ENCODE peak calls at places on chromosome 3, in four cellular contexts. One of them, this sample, is unnamed.

GRCh38 chr3:43013743-43014155 is 34.6 kb downstream of the GASK1A start:
- DNase-seq in HEK293T: no peak
- DNase-seq in K562: no peak
- DNase-seq in HepG2: no peak
- DNase-seq in this sample: no peak

GRCh38 chr3:143433787-143434378 is 314.3 kb downstream of the CHST2 start:
- DNase-seq in HEK293T: peak
- DNase-seq in K562: peak
- DNase-seq in HepG2: peak
- DNase-seq in this sample: peak

GRCh38 chr3:128326051-128326823 is 140.5 kb downstream of the DNAJB8 start:
- DNase-seq in HEK293T: no peak
- DNase-seq in K562: no peak
- DNase-seq in HepG2: no peak
- DNase-seq in this sample: no peak

GRCh38 chr3:78988324-78988723 is 779.5 kb downstream of the ROBO1 start:
- DNase-seq in HEK293T: no peak
- DNase-seq in K562: no peak
- DNase-seq in HepG2: peak
- DNase-seq in this sample: no peak

GRCh38 chr3:30548605-30549004 is 57.8 kb upstream of the TGFBR2 start:
- DNase-seq in HEK293T: peak
- DNase-seq in K562: peak
- DNase-seq in HepG2: no peak
- DNase-seq in this sample: peak

GRCh38 chr3:143847787-143848631 is at the start of gene SLC9A9:
- DNase-seq in HEK293T: peak
- DNase-seq in K562: no peak
- DNase-seq in HepG2: no peak
- DNase-seq in this sample: peak

GRCh38 chr3:13107661-13108060 is 34.4 kb upstream of the IQSEC1 start:
- DNase-seq in HEK293T: no peak
- DNase-seq in K562: no peak
- DNase-seq in HepG2: no peak
- DNase-seq in this sample: peak

GRCh38 chr3:194265505-194265892 is 85.6 kb downstream of the CPN2 start:
- DNase-seq in HEK293T: no peak
- DNase-seq in K562: no peak
- DNase-seq in HepG2: no peak
- DNase-seq in this sample: no peak

GRCh38 chr3:175748087-175748732 is 889.1 kb downstream of the NAALADL2 start:
- DNase-seq in HEK293T: no peak
- DNase-seq in K562: no peak
- DNase-seq in HepG2: no peak
- DNase-seq in this sample: no peak

GRCh38 chr3:115986555-115987207 is 363.4 kb downstream of the GAP43 start:
- DNase-seq in HEK293T: peak
- DNase-seq in K562: peak
- DNase-seq in HepG2: peak
- DNase-seq in this sample: peak

GRCh38 chr3:67037615-67038014 is 39.5 kb downstream of the KBTBD8 start:
- DNase-seq in HEK293T: no peak
- DNase-seq in K562: no peak
- DNase-seq in HepG2: no peak
- DNase-seq in this sample: no peak

GRCh38 chr3:110070539-110070916 is 733.2 kb upstream of the DPPA4 start:
- DNase-seq in HEK293T: no peak
- DNase-seq in K562: no peak
- DNase-seq in HepG2: no peak
- DNase-seq in this sample: no peak

GRCh38 chr3:135106445-135106844 is 311.4 kb downstream of the EPHB1 start:
- DNase-seq in HEK293T: peak
- DNase-seq in K562: peak
- DNase-seq in HepG2: peak
- DNase-seq in this sample: peak
- TF ChIP-seq ELF4 in HEK293T: no peak
- TF ChIP-seq ELF4 in K562: no peak
- TF ChIP-seq ELF4 in HepG2: no peak
- TF ChIP-seq ELF4 in this sample: no peak

DNA sequence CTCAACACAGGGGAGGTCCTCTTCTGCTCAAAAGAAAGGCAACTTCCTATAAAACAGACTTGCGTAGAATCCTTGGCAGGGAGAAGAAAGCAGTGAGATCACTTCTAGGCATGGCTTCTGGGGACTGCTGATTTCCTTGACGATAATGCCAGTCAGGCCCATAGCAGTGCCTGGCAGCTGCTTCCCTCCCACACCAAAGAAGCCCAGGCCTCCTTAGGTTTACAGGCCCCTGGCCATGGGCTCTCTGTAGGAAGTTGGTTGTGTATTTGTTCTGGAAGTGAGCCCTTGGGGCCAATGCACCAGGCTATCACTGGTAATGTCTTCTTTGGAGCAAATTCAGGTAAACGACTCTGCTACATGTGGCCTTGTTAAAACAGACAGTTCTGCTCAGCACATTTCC is 89.3 kb downstream of the CCNL1 start:
- DNase-seq in HEK293T: no peak
- DNase-seq in K562: no peak
- DNase-seq in HepG2: no peak
- DNase-seq in this sample: no peak
- TF ChIP-seq ELF4 in HEK293T: no peak
- TF ChIP-seq ELF4 in K562: no peak
- TF ChIP-seq ELF4 in HepG2: no peak
- TF ChIP-seq ELF4 in this sample: no peak

DNA sequence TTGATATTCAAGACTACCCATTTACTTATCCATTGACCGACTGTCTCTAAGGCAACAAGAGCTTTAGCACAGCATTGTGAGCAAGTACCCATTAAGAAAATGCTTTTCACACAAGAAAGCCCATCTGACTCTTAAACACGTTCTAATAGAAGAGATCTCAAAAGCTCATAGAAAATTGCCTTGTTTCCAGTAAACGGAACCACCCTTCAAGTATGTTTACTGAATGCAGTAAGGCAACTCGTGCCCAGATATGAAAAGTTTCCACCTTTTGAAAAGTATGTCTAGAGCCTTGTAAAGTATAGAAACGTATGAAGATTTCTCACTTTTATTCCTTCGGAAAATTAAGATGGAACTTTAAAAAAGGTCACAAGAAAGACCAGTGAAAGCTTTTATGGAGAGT is 655.3 kb upstream of the ALCAM start:
- DNase-seq in HEK293T: no peak
- DNase-seq in K562: no peak
- DNase-seq in HepG2: no peak
- DNase-seq in this sample: no peak
- TF ChIP-seq ELF4 in HEK293T: no peak
- TF ChIP-seq ELF4 in K562: no peak
- TF ChIP-seq ELF4 in HepG2: no peak
- TF ChIP-seq ELF4 in this sample: no peak

DNA sequence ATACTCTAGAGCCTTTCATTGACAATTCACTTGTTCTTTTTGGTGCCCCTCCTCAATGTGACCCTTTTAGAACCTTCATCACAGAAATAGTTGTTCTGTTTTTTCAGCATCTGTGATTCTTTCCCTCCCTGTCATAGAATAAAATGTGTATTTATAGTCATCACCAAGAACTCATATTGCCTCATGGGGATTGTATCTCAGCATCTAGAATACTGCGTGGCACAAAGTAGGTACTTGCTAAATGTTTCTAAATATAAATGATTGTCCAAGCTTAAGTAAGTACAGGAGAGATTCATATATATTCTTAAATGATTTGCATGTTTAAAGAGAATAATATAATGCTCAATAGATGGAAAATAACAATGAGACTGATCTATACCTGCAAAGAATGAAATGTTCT is 190.1 kb downstream of the FNDC3B start:
- DNase-seq in HEK293T: no peak
- DNase-seq in K562: no peak
- DNase-seq in HepG2: no peak
- DNase-seq in this sample: no peak
- TF ChIP-seq ELF4 in HEK293T: no peak
- TF ChIP-seq ELF4 in K562: no peak
- TF ChIP-seq ELF4 in HepG2: no peak
- TF ChIP-seq ELF4 in this sample: no peak

GRCh38 chr3:8996216-8996615 is 32.9 kb upstream of the RAD18 start:
- DNase-seq in HEK293T: no peak
- DNase-seq in K562: no peak
- DNase-seq in HepG2: no peak
- DNase-seq in this sample: no peak
- TF ChIP-seq ELF4 in HEK293T: no peak
- TF ChIP-seq ELF4 in K562: no peak
- TF ChIP-seq ELF4 in HepG2: no peak
- TF ChIP-seq ELF4 in this sample: no peak